ENCODE peak calls at places on chromosomes 2 and 18, in six cellular contexts. A, R, N, F, S and Q are unnamed samples.

GRCh38 chr2:136319227-136319626 is 201.3 kb upstream of the CXCR4 start:
- DNase-seq in F (no peak), R (no peak), N (no peak), A (no peak), S (no peak), Q (no peak)

GRCh38 chr2:159064446-159065301 is 96.2 kb downstream of the TANC1 start:
- DNase-seq in A (no peak), S (peak; percentile 7), F (peak; percentile 43), R (peak; percentile 89), N (no peak), Q (no peak)

GRCh38 chr2:9474361-9475117 is at the start of gene IAH1:
- DNase-seq in N (peak; percentile 71), F (no peak), A (peak; percentile 45), S (peak; percentile 53), R (peak; percentile 40), Q (peak; percentile 61)

GRCh38 chr2:104853926-104854506 is at the start of gene POU3F3:
- DNase-seq in S (no peak), R (peak; percentile 92), N (no peak), F (no peak), A (no peak), Q (no peak)

GRCh38 chr18:46373787-46374186 is 269.6 kb downstream of the HAUS1 start:
- DNase-seq in R (no peak), N (no peak), F (no peak), S (no peak), A (no peak), Q (no peak)

GRCh38 chr2:92072461-92073035 is 2798.7 kb upstream of the TEKT4 start:
- DNase-seq in R (no peak), S (no peak), N (no peak), F (no peak), A (no peak), Q (peak; percentile 6)

GRCh38 chr2:44211183-44211582 is 42.5 kb downstream of the PPM1B start:
- DNase-seq in S (no peak), F (no peak), R (no peak), A (no peak), N (no peak), Q (no peak)

GRCh38 chr2:10267036-10267435 is 35.7 kb upstream of the HPCAL1 start:
- DNase-seq in N (no peak), A (no peak), S (no peak), F (no peak), R (no peak), Q (no peak)

GRCh38 chr2:224887159-224887558 is 155.1 kb downstream of the DOCK10 start:
- DNase-seq in S (peak; percentile 18), F (no peak), A (no peak), R (no peak), N (peak; percentile 12), Q (no peak)

GRCh38 chr2:31113765-31114164 is 24.5 kb downstream of the GALNT14 start:
- DNase-seq in F (no peak), R (no peak), S (no peak), N (no peak), A (no peak), Q (no peak)

GRCh38 chr18:57864615-57865121 is 61.6 kb upstream of the ATP8B1 start:
- DNase-seq in N (no peak), F (no peak), S (peak; percentile 11), A (no peak), R (no peak), Q (no peak)

GRCh38 chr2:105686588-105686987 is 58.1 kb upstream of the NCK2 start:
- DNase-seq in N (no peak), S (no peak), A (no peak), R (no peak), F (no peak), Q (no peak)

GRCh38 chr2:227822416-227823003 is 8.9 kb downstream of the CCL20 start:
- DNase-seq in S (no peak), R (no peak), A (no peak), F (no peak), N (no peak), Q (no peak)

GRCh38 chr2:105271393-105272045 is 30.0 kb downstream of the GPR45 start:
- DNase-seq in A (no peak), F (no peak), S (no peak), R (no peak), N (no peak), Q (no peak)